ENCODE peak calls at places on chromosomes 7 and 10, in five cellular contexts. Q is K562, D is HepG2, O is GM12878, K is H1. W is an unnamed sample.

GRCh38 chr10:102401735-102402511 is 6.4 kb downstream of the NFKB2 start:
- DNase-seq in K (no peak), O (no peak), Q (no peak), D (no peak), W (no peak)

GRCh38 chr10:70430489-70431445 is 10.7 kb downstream of the NODAL start:
- DNase-seq in Q (no peak), O (no peak), K (no peak), D (peak), W (peak)

GRCh38 chr7:7857143-7857583 is 111.4 kb upstream of the GLCCI1 start:
- DNase-seq in Q (no peak), K (no peak), D (no peak), O (no peak), W (no peak)

GRCh38 chr7:102431617-102432298 is 1.6 kb upstream of the ORAI2 start:
- DNase-seq in O (no peak), K (no peak), D (peak), Q (no peak), W (no peak)

GRCh38 chr10:42954776-42955492 is 121.9 kb upstream of the RET start:
- DNase-seq in D (no peak), O (no peak), Q (no peak), K (peak), W (peak)

GRCh38 chr10:50396491-50397311 is 145.4 kb upstream of the ASAH2 start:
- DNase-seq in D (no peak), K (no peak), Q (no peak), O (no peak), W (no peak)

GRCh38 chr10:84406592-84406991 is 78.2 kb downstream of the CCSER2 start:
- DNase-seq in O (no peak), K (no peak), D (no peak), Q (no peak), W (no peak)

GRCh38 chr7:23615331-23615730 is 18.1 kb downstream of the CCDC126 start:
- DNase-seq in K (no peak), Q (no peak), O (no peak), D (no peak), W (no peak)

GRCh38 chr10:123944661-123945060 is 53.1 kb upstream of the CPXM2 start:
- DNase-seq in O (no peak), K (no peak), D (no peak), Q (no peak), W (no peak)

GRCh38 chr10:104081998-104082397 is 3.7 kb downstream of the COL17A1 start:
- DNase-seq in D (no peak), K (no peak), Q (no peak), O (no peak), W (no peak)

GRCh38 chr10:21993360-21994001 is 10.0 kb downstream of the DNAJC1 start:
- DNase-seq in K (no peak), O (no peak), Q (no peak), D (no peak), W (no peak)

GRCh38 chr7:150754950-150755349 is 17.7 kb downstream of the GIMAP5 start:
- DNase-seq in D (no peak), Q (no peak), K (no peak), O (no peak), W (no peak)

GRCh38 chr10:18478354-18478753 is 173.0 kb downstream of the NSUN6 start:
- DNase-seq in K (no peak), O (no peak), Q (no peak), D (no peak), W (no peak)

GRCh38 chr10:27242951-27243551 is 2.5 kb upstream of the ACBD5 start:
- DNase-seq in O (peak), D (peak), Q (no peak), K (no peak), W (no peak)

GRCh38 chr7:74355091-74355490 is 65.9 kb downstream of the CLIP2 start:
- DNase-seq in K (no peak), Q (no peak), O (no peak), D (peak), W (no peak)

GRCh38 chr7:154857240-154857639 is 145.7 kb downstream of the PAXIP1 start:
- DNase-seq in D (no peak), K (no peak), Q (no peak), O (no peak), W (no peak)

GRCh38 chr7:154856737-154857136 is 146.2 kb downstream of the PAXIP1 start:
- DNase-seq in D (no peak), O (no peak), Q (no peak), K (no peak), W (no peak)

GRCh38 chr7:154859747-154860620 is 142.9 kb downstream of the PAXIP1 start:
- DNase-seq in O (no peak), Q (no peak), D (no peak), K (no peak), W (no peak)

GRCh38 chr7:154858836-154859537 is 143.9 kb downstream of the PAXIP1 start:
- DNase-seq in O (no peak), D (no peak), K (no peak), Q (no peak), W (no peak)

GRCh38 chr7:154857728-154858681 is 144.9 kb downstream of the PAXIP1 start:
- DNase-seq in O (no peak), Q (no peak), D (no peak), K (no peak), W (no peak)
- TF ChIP-seq ATF2 in O (no peak), Q (no peak), D (no peak), K (no peak), W (no peak)

GRCh38 chr10:93806882-93807281 is 49.1 kb downstream of the LGI1 start:
- DNase-seq in Q (no peak), K (no peak), O (no peak), D (no peak), W (no peak)
- TF ChIP-seq ATF2 in Q (no peak), K (no peak), O (no peak), D (no peak), W (no peak)

GRCh38 chr7:503046-503574 is 16.5 kb downstream of the PDGFA start:
- DNase-seq in O (no peak), K (no peak), Q (no peak), D (no peak), W (no peak)

GRCh38 chr7:502296-502695 is 17.4 kb downstream of the PDGFA start:
- DNase-seq in Q (no peak), D (no peak), K (no peak), O (no peak), W (no peak)

GRCh38 chr7:504221-505081 is 15.2 kb downstream of the PDGFA start:
- DNase-seq in O (no peak), K (no peak), D (no peak), Q (no peak), W (peak)

GRCh38 chr7:505171-505570 is 14.5 kb downstream of the PDGFA start:
- DNase-seq in Q (no peak), K (no peak), D (no peak), O (no peak), W (peak)

GRCh38 chr7:503575-504111 is 16.0 kb downstream of the PDGFA start:
- DNase-seq in D (peak), K (no peak), O (no peak), Q (no peak), W (peak)
- TF ChIP-seq ATF2 in D (peak), K (no peak), O (no peak), Q (no peak), W (no peak)

DNA sequence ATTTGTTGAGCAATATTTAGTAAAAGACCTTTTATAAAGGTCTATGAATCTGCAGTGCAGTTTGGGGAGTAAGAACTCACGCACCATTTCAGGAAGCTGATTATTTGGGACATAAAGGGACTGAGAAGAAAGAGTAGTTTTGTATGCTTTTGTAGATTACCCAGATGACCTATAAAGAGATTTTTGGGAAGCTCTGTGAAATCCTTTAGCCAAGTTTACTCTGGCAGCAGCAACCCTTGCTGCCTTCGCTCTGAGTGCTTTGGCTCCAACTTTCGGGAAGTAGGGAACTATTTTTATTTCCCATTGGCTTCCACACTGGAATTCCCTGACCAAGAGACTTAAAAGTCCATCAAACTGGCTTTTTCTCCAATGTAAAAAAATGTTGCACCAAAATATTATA is 1110.1 kb upstream of the PHF14 start:
- DNase-seq in K (no peak), Q (no peak), O (no peak), D (no peak), W (no peak)
- TF ChIP-seq ATF2 in K (no peak), Q (no peak), O (no peak), D (no peak), W (no peak)

GRCh38 chr10:5400843-5401242 is 3.8 kb downstream of the TUBAL3 start:
- DNase-seq in Q (no peak), D (no peak), K (no peak), O (no peak), W (no peak)

GRCh38 chr10:5393529-5393928 is 11.1 kb downstream of the TUBAL3 start:
- DNase-seq in D (no peak), K (no peak), Q (no peak), O (no peak), W (no peak)

GRCh38 chr10:5395168-5395567 is 9.5 kb downstream of the TUBAL3 start:
- DNase-seq in Q (no peak), K (peak), D (no peak), O (no peak), W (no peak)

GRCh38 chr10:5399332-5399731 is 5.3 kb downstream of the TUBAL3 start:
- DNase-seq in D (no peak), K (no peak), Q (no peak), O (no peak), W (no peak)

GRCh38 chr10:5396545-5396944 is 8.1 kb downstream of the TUBAL3 start:
- DNase-seq in K (no peak), Q (no peak), D (no peak), O (no peak), W (no peak)
- TF ChIP-seq ATF2 in K (no peak), Q (no peak), D (no peak), O (no peak), W (no peak)